ENCODE peak calls at places on chromosomes 7 and 10, in eight cellular contexts. V, J, K, W, M, D, B and S are unnamed samples.
A peak's percentile ranks its signal among the peaks of the same experiment; 100 is the strongest.

GRCh38 chr10:98446656-98447221 is at the start of gene HPS1:
- DNase-seq in J (peak; percentile 73), V (peak; percentile 85), K (peak; percentile 72), M (peak; percentile 76), W (peak; percentile 59), D (peak; percentile 94), B (no peak), S (no peak)

GRCh38 chr10:28807760-28808613 is 130.7 kb downstream of the BAMBI start:
- DNase-seq in J (no peak), K (peak; percentile 51), V (no peak), W (no peak), B (no peak), M (no peak), D (no peak), S (no peak)

GRCh38 chr7:77315102-77315501 is 101.0 kb downstream of the GSAP start:
- DNase-seq in W (no peak), K (no peak), B (no peak), M (no peak), V (peak; percentile 31), J (no peak), D (no peak), S (no peak)

GRCh38 chr7:494906-495305 is 24.7 kb downstream of the PDGFA start:
- DNase-seq in V (no peak), J (no peak), D (no peak), W (no peak), K (no peak), M (no peak), B (no peak), S (no peak)

GRCh38 chr7:21767300-21767900 is 178.3 kb downstream of the CDCA7L start:
- DNase-seq in V (no peak), K (peak; percentile 78), B (no peak), W (peak; percentile 84), M (peak; percentile 86), D (peak; percentile 38), J (peak; percentile 73), S (peak; percentile 38)

GRCh38 chr10:97849491-97850402 is at the start of gene GOLGA7B:
- DNase-seq in K (no peak), V (peak; percentile 18), J (no peak), D (peak; percentile 73), M (peak; percentile 37), W (peak; percentile 22), B (no peak), S (no peak)

GRCh38 chr7:83732305-83732704 is 83.4 kb upstream of the SEMA3E start:
- DNase-seq in B (peak; percentile 26), K (peak; percentile 19), W (no peak), D (no peak), M (no peak), J (no peak), V (no peak), S (no peak)

GRCh38 chr7:26397786-26398435 is 106.2 kb downstream of the SNX10 start:
- DNase-seq in D (peak; percentile 58), J (peak; percentile 8), V (peak; percentile 36), W (peak; percentile 28), B (no peak), M (no peak), K (peak; percentile 6), S (no peak)

GRCh38 chr10:62959553-62959952 is 143.4 kb upstream of the EGR2 start:
- DNase-seq in V (no peak), M (peak; percentile 13), J (peak; percentile 15), D (no peak), W (no peak), B (no peak), K (peak; percentile 18), S (no peak)

GRCh38 chr10:6458814-6459213 is 121.3 kb downstream of the PRKCQ start:
- DNase-seq in K (no peak), B (no peak), V (no peak), D (no peak), W (no peak), M (no peak), J (no peak), S (no peak)

GRCh38 chr10:73865459-73866442 is 8.6 kb downstream of the CAMK2G start:
- DNase-seq in V (peak; percentile 57), J (no peak), B (no peak), D (peak; percentile 64), K (no peak), M (peak; percentile 33), W (no peak), S (no peak)

GRCh38 chr7:148173296-148173695 is 417.3 kb upstream of the C7orf33 start:
- DNase-seq in M (no peak), V (no peak), K (no peak), W (no peak), D (no peak), B (no peak), J (no peak), S (no peak)

GRCh38 chr10:104415526-104416165 is 62.0 kb downstream of the CFAP58 start:
- DNase-seq in J (no peak), M (no peak), D (no peak), B (no peak), W (no peak), K (no peak), V (no peak), S (no peak)

GRCh38 chr7:598899-599298 is 79.3 kb upstream of the PDGFA start:
- DNase-seq in K (no peak), J (no peak), B (no peak), W (no peak), D (no peak), V (no peak), M (no peak), S (no peak)

GRCh38 chr10:78954701-78955100 is 114.1 kb upstream of the ZMIZ1 start:
- DNase-seq in D (no peak), J (no peak), W (no peak), V (no peak), M (no peak), K (no peak), B (no peak), S (no peak)

GRCh38 chr7:2517004-2517403 is 2.6 kb upstream of the LFNG start:
- DNase-seq in M (no peak), W (peak; percentile 95), J (peak; percentile 96), V (no peak), B (no peak), K (peak; percentile 64), D (no peak), S (peak; percentile 68)

GRCh38 chr7:151316896-151317295 is 24.7 kb upstream of the NUB1 start:
- DNase-seq in J (no peak), B (no peak), W (no peak), M (no peak), D (no peak), K (no peak), V (no peak), S (no peak)

GRCh38 chr7:5526190-5527037 is 102.8 kb upstream of the TNRC18 start:
- DNase-seq in J (peak; percentile 79), M (peak; percentile 51), D (no peak), W (peak; percentile 72), K (peak; percentile 63), B (no peak), V (peak; percentile 59), S (no peak)

GRCh38 chr7:75054744-75055527 is 18.7 kb downstream of the RCC1L start:
- DNase-seq in B (no peak), D (no peak), K (peak; percentile 93), M (peak; percentile 28), V (peak; percentile 59), W (peak; percentile 97), J (peak; percentile 92), S (peak; percentile 51)

GRCh38 chr10:6400331-6400730 is 179.7 kb downstream of the PRKCQ start:
- DNase-seq in W (no peak), V (no peak), B (no peak), D (no peak), K (no peak), M (no peak), J (no peak), S (no peak)

GRCh38 chr10:35574924-35575352 is 30.2 kb upstream of the GJD4 start:
- DNase-seq in B (no peak), M (peak; percentile 72), J (peak; percentile 97), K (peak; percentile 78), W (peak; percentile 90), D (no peak), V (no peak), S (peak; percentile 5)

GRCh38 chr7:33129806-33130153 is 416 bp downstream of the BBS9 start:
- DNase-seq in D (peak; percentile 28), M (no peak), V (no peak), W (no peak), K (no peak), B (no peak), J (no peak), S (no peak)

GRCh38 chr7:31882187-31882586 is 188.0 kb downstream of the PDE1C start:
- DNase-seq in B (no peak), J (peak; percentile 53), K (no peak), D (no peak), W (peak; percentile 79), V (peak; percentile 72), M (peak; percentile 3), S (no peak)

GRCh38 chr10:120732643-120733313 is 118.4 kb upstream of the WDR11 start:
- DNase-seq in J (no peak), V (no peak), W (peak; percentile 23), B (no peak), K (no peak), D (no peak), M (no peak), S (no peak)

GRCh38 chr7:46948776-46949175 is 633.1 kb downstream of the TNS3 start:
- DNase-seq in K (no peak), D (no peak), V (no peak), J (no peak), B (peak; percentile 95), M (no peak), W (no peak), S (no peak)

GRCh38 chr10:118307768-118308347 is 34.3 kb downstream of the FAM204A start:
- DNase-seq in J (no peak), W (no peak), K (no peak), V (no peak), B (no peak), M (no peak), D (no peak), S (no peak)

GRCh38 chr7:867406-868188 is 8.8 kb upstream of the GET4 start:
- DNase-seq in D (no peak), V (no peak), B (peak; percentile 26), K (peak; percentile 90), W (peak; percentile 29), M (no peak), J (peak; percentile 79), S (peak; percentile 59)

GRCh38 chr7:157397036-157397720 is 60.4 kb downstream of the DNAJB6 start:
- DNase-seq in W (no peak), J (no peak), D (no peak), B (no peak), V (no peak), M (no peak), K (no peak), S (no peak)

GRCh38 chr10:54985732-54986131 is 184.7 kb upstream of the PCDH15 start:
- DNase-seq in J (no peak), B (no peak), K (peak; percentile 29), M (no peak), V (no peak), W (peak; percentile 0), D (peak; percentile 3), S (no peak)

GRCh38 chr10:35336084-35336831 is at the start of gene CCNY:
- DNase-seq in M (peak; percentile 80), J (peak; percentile 75), D (peak; percentile 89), B (no peak), W (peak; percentile 40), V (peak; percentile 88), K (peak; percentile 61), S (no peak)